ENCODE peak calls at places on chromosomes 3 and 15, in nine cellular contexts. Q is HFF-Myc, D is skeletal muscle cell, O is Peyer's patch, M is GM12865, Z is body of pancreas, A is OCI-LY7, L is AG10803, S is lung. J is an unnamed sample.

GRCh38 chr15:22866066-22866465 is 27.6 kb downstream of the NIPA2 start:
- DNase-seq in Q (no peak), D (no peak), O (no peak), M (no peak), Z (no peak), A (no peak), L (no peak), S (no peak), J (no peak)

GRCh38 chr3:62159693-62160092 is 213.7 kb downstream of the FEZF2 start:
- DNase-seq in Q (no peak), D (peak), O (no peak), M (no peak), Z (peak), A (no peak), L (peak), S (peak), J (no peak)

GRCh38 chr3:21734746-21735145 is 16.3 kb downstream of the ZNF385D start:
- DNase-seq in Q (no peak), D (peak), O (no peak), M (no peak), Z (no peak), A (no peak), L (peak), S (no peak), J (no peak)

GRCh38 chr3:89586676-89587075 is 479.3 kb downstream of the EPHA3 start:
- DNase-seq in Q (no peak), D (no peak), O (no peak), M (no peak), Z (no peak), A (no peak), L (no peak), S (no peak), J (no peak)

GRCh38 chr3:47324278-47324865 is 41.6 kb downstream of the KLHL18 start:
- DNase-seq in Q (peak), D (peak), O (peak), M (peak), Z (peak), A (peak), L (peak), S (peak), J (peak)

GRCh38 chr15:51661072-51661471 is 20.2 kb upstream of the SCG3 start:
- DNase-seq in Q (no peak), D (no peak), O (no peak), M (no peak), Z (no peak), A (no peak), L (no peak), S (no peak), J (no peak)

GRCh38 chr15:67125589-67126502 is 60.4 kb downstream of the SMAD3 start:
- DNase-seq in Q (peak), D (peak), O (no peak), M (no peak), Z (peak), A (no peak), L (peak), S (peak), J (no peak)

GRCh38 chr3:20141306-20141705 is 44.7 kb downstream of the SGO1 start:
- DNase-seq in Q (no peak), D (no peak), O (no peak), M (no peak), Z (no peak), A (no peak), L (no peak), S (no peak), J (no peak)

GRCh38 chr3:50374363-50375108 is 15.2 kb upstream of the TMEM115 start:
- DNase-seq in Q (no peak), D (no peak), O (no peak), M (no peak), Z (no peak), A (no peak), L (no peak), S (no peak), J (no peak)

GRCh38 chr15:37856109-37856508 is 78.3 kb upstream of the TMCO5A start:
- DNase-seq in Q (no peak), D (no peak), O (no peak), M (no peak), Z (no peak), A (no peak), L (no peak), S (no peak), J (no peak)

GRCh38 chr3:54761661-54762060 is 166.2 kb downstream of the LRTM1 start:
- DNase-seq in Q (no peak), D (no peak), O (no peak), M (no peak), Z (no peak), A (no peak), L (peak), S (no peak), J (no peak)

GRCh38 chr15:45666119-45666875 is 31.5 kb downstream of the SQOR start:
- DNase-seq in Q (no peak), D (no peak), O (no peak), M (no peak), Z (no peak), A (no peak), L (no peak), S (no peak), J (no peak)

GRCh38 chr15:63941698-63942465 is 104.4 kb downstream of the DAPK2 start:
- DNase-seq in Q (no peak), D (no peak), O (no peak), M (no peak), Z (no peak), A (no peak), L (no peak), S (no peak), J (no peak)

GRCh38 chr15:68620721-68621528 is 42.1 kb downstream of the CORO2B start:
- DNase-seq in Q (peak), D (peak), O (no peak), M (no peak), Z (peak), A (no peak), L (peak), S (peak), J (no peak)

GRCh38 chr15:63023351-63023945 is 19.1 kb upstream of the TPM1 start:
- DNase-seq in Q (no peak), D (no peak), O (no peak), M (no peak), Z (no peak), A (no peak), L (peak), S (no peak), J (no peak)

GRCh38 chr3:86938706-86939105 is 52.2 kb downstream of the VGLL3 start:
- DNase-seq in Q (no peak), D (peak), O (no peak), M (no peak), Z (no peak), A (no peak), L (peak), S (no peak), J (no peak)

GRCh38 chr15:47505712-47506542 is 211.4 kb upstream of the SEMA6D start:
- DNase-seq in Q (no peak), D (peak), O (no peak), M (no peak), Z (no peak), A (no peak), L (peak), S (no peak), J (no peak)

GRCh38 chr3:113287818-113288648 is 76.7 kb downstream of the BOC start:
- DNase-seq in Q (peak), D (no peak), O (peak), M (peak), Z (peak), A (peak), L (peak), S (no peak), J (no peak)

GRCh38 chr3:56764904-56765445 is 36.8 kb downstream of the ARHGEF3 start:
- DNase-seq in Q (no peak), D (no peak), O (no peak), M (no peak), Z (no peak), A (no peak), L (no peak), S (no peak), J (no peak)

GRCh38 chr3:178300441-178300959 is 235.7 kb upstream of the KCNMB2 start:
- DNase-seq in Q (no peak), D (no peak), O (no peak), M (no peak), Z (no peak), A (no peak), L (no peak), S (no peak), J (no peak)

GRCh38 chr3:9525078-9525477 is 28.5 kb downstream of the LHFPL4 start:
- DNase-seq in Q (no peak), D (no peak), O (no peak), M (no peak), Z (no peak), A (no peak), L (no peak), S (no peak), J (no peak)

GRCh38 chr15:49064281-49064653 is 18.0 kb upstream of the SECISBP2L start:
- DNase-seq in Q (no peak), D (no peak), O (no peak), M (no peak), Z (no peak), A (no peak), L (no peak), S (no peak), J (no peak)

GRCh38 chr3:126338796-126339241 is 18.4 kb downstream of the KLF15 start:
- DNase-seq in Q (no peak), D (no peak), O (no peak), M (no peak), Z (no peak), A (no peak), L (no peak), S (no peak), J (no peak)

GRCh38 chr15:72230197-72231065 is 559 bp downstream of the PKM start:
- DNase-seq in Q (no peak), D (peak), O (peak), M (peak), Z (peak), A (peak), L (peak), S (peak), J (no peak)

GRCh38 chr3:70824785-70825184 is 512.3 kb upstream of the MDFIC2 start:
- DNase-seq in Q (peak), D (peak), O (no peak), M (no peak), Z (peak), A (no peak), L (peak), S (no peak), J (no peak)

GRCh38 chr15:56473017-56473416 is 8.1 kb upstream of the MNS1 start:
- DNase-seq in Q (no peak), D (no peak), O (no peak), M (no peak), Z (no peak), A (no peak), L (no peak), S (no peak), J (no peak)

GRCh38 chr3:40899286-40899712 is 300.0 kb upstream of the CTNNB1 start:
- DNase-seq in Q (no peak), D (peak), O (no peak), M (no peak), Z (no peak), A (no peak), L (peak), S (no peak), J (no peak)

GRCh38 chr3:128997486-128997885 is 3.6 kb upstream of the CFAP92 start:
- DNase-seq in Q (no peak), D (no peak), O (no peak), M (no peak), Z (no peak), A (no peak), L (no peak), S (no peak), J (no peak)

GRCh38 chr15:34725565-34725964 is 29.2 kb downstream of the GJD2 start:
- DNase-seq in Q (no peak), D (peak), O (no peak), M (no peak), Z (no peak), A (no peak), L (peak), S (no peak), J (no peak)

GRCh38 chr15:74215958-74216357 is 13.4 kb upstream of the STRA6 start:
- DNase-seq in Q (no peak), D (no peak), O (no peak), M (no peak), Z (no peak), A (no peak), L (no peak), S (no peak), J (no peak)
- H3K4me3 ChIP-seq in Q (no peak), D (no peak), O (no peak), M (no peak), Z (no peak), A (no peak), L (no peak), S (no peak), J (no peak)

GRCh38 chr3:160747437-160747836 is 8.6 kb upstream of the PPM1L start:
- DNase-seq in Q (no peak), D (no peak), O (no peak), M (no peak), Z (no peak), A (no peak), L (no peak), S (no peak), J (no peak)

GRCh38 chr3:160753953-160754352 is 2.1 kb upstream of the PPM1L start:
- DNase-seq in Q (no peak), D (no peak), O (no peak), M (no peak), Z (no peak), A (no peak), L (no peak), S (no peak), J (no peak)

GRCh38 chr3:160748787-160749186 is 7.2 kb upstream of the PPM1L start:
- DNase-seq in Q (no peak), D (no peak), O (no peak), M (no peak), Z (no peak), A (no peak), L (no peak), S (no peak), J (no peak)

GRCh38 chr3:160748226-160748625 is 7.8 kb upstream of the PPM1L start:
- DNase-seq in Q (no peak), D (no peak), O (no peak), M (no peak), Z (peak), A (no peak), L (no peak), S (no peak), J (no peak)
- H3K4me3 ChIP-seq in Q (no peak), D (no peak), O (no peak), M (no peak), Z (no peak), A (no peak), L (no peak), S (no peak), J (no peak)

DNA sequence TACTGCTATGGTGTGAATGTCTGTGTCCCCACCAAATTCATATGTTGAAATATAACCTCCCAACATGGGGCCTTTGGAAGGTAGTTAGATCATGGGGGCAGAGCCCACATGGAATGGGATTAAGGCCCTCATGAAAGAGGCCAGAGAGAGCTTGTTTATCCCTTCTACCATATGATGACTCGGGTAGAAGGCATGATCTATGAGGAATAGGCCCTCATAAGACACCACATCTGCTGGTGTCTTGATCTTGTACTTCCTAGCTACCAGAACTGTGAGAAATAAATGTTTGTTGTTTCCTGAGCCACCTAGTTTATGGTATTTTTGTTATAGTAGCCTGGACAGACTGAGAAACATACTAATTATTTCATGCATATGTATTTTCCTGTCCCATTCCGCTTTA is 51.9 kb downstream of the WWTR1 start:
- DNase-seq in Q (no peak), D (peak), O (no peak), M (no peak), Z (no peak), A (no peak), L (peak), S (no peak), J (no peak)
- H3K4me3 ChIP-seq in Q (no peak), D (no peak), O (no peak), M (no peak), Z (no peak), A (no peak), L (no peak), S (no peak), J (no peak)

GRCh38 chr15:75649848-75650247 is 2.1 kb downstream of the SNX33 start:
- DNase-seq in Q (no peak), D (no peak), O (no peak), M (no peak), Z (no peak), A (no peak), L (no peak), S (no peak), J (no peak)

GRCh38 chr15:75647370-75648155 is at the start of gene SNX33:
- DNase-seq in Q (no peak), D (peak), O (peak), M (peak), Z (peak), A (peak), L (peak), S (peak), J (no peak)

GRCh38 chr15:75650908-75651809 is 3.4 kb downstream of the SNX33 start:
- DNase-seq in Q (no peak), D (no peak), O (no peak), M (no peak), Z (peak), A (no peak), L (no peak), S (no peak), J (no peak)

GRCh38 chr15:75648156-75649000 is 666 bp downstream of the SNX33 start:
- DNase-seq in Q (no peak), D (no peak), O (no peak), M (no peak), Z (peak), A (no peak), L (peak), S (peak), J (no peak)

DNA sequence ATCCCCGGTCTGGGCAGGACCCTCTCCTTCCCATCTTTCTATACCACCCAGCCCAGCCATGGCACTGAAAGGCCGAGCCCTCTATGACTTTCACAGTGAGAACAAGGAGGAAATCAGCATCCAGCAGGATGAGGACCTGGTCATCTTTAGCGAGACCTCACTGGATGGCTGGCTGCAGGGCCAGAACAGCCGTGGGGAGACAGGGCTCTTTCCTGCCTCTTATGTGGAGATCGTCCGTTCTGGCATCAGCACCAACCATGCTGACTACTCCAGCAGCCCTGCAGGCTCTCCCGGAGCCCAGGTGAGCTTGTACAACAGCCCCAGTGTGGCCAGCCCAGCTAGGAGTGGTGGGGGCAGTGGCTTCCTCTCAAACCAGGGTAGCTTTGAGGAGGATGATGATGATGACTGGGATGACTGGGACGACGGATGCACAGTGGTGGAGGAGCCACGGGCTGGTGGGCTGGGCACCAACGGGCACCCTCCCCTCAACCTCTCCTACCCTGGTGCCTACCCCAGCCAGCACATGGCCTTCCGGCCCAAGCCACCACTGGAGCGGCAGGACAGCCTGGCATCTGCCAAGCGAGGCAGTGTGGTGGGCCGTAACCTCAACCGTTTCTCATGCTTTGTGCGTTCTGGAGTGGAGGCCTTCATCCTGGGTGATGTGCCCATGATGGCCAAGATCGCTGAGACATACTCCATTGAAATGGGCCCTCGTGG is 1.5 kb downstream of the SNX33 start:
- DNase-seq in Q (no peak), D (no peak), O (no peak), M (no peak), Z (no peak), A (no peak), L (no peak), S (no peak), J (no peak)
- H3K4me3 ChIP-seq in Q (peak), D (peak), O (peak), M (no peak), Z (no peak), A (no peak), L (peak), S (peak), J (peak)

GRCh38 chr3:52023101-52023770 is 27.5 kb upstream of the RPL29 start:
- DNase-seq in Q (no peak), D (no peak), O (no peak), M (no peak), Z (no peak), A (no peak), L (no peak), S (no peak), J (no peak)
- H3K4me3 ChIP-seq in Q (no peak), D (no peak), O (no peak), M (no peak), Z (no peak), A (no peak), L (no peak), S (no peak), J (no peak)

GRCh38 chr3:14605070-14605469 is 46.5 kb upstream of the CCDC174 start:
- DNase-seq in Q (no peak), D (no peak), O (no peak), M (no peak), Z (no peak), A (no peak), L (no peak), S (no peak), J (no peak)
- H3K4me3 ChIP-seq in Q (no peak), D (no peak), O (no peak), M (no peak), Z (no peak), A (no peak), L (no peak), S (no peak), J (no peak)

DNA sequence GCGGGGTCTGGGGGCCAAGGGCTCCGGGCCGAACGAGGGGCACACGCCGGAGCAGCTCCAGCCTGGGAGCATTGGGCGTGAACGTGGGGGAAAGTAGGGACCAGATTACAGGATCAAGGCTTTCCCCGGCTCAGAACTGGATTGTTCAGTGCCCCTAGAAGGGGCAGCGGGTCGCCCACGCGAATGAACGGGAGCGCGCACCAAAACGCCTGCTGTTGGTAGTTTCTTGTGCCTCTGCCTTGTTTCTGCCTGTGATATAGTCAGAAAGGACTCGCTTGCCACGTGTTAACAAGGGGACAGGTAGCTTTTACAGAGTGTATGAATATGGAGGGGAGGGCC is 1.1 kb downstream of the CASR start:
- DNase-seq in Q (no peak), D (no peak), O (no peak), M (no peak), Z (no peak), A (no peak), L (no peak), S (no peak), J (no peak)
- H3K4me3 ChIP-seq in Q (no peak), D (no peak), O (peak), M (peak), Z (peak), A (no peak), L (no peak), S (no peak), J (peak)